ENCODE peak calls at places on chromosomes 16 and 17, in six cellular contexts. T, U, G, P, X and Z are unnamed samples.

GRCh38 chr17:1997146-1997586 is 28.0 kb downstream of the RTN4RL1 start:
- DNase-seq in G (no peak), P (no peak), U (peak; percentile 78), X (no peak), T (no peak), Z (peak; percentile 60)

GRCh38 chr17:50853781-50854180 is 12.4 kb downstream of the TOB1 start:
- DNase-seq in T (no peak), X (no peak), P (no peak), G (no peak), U (no peak), Z (no peak)

GRCh38 chr17:33014751-33015150 is 23.1 kb downstream of the SPACA3 start:
- DNase-seq in X (peak; percentile 14), G (no peak), T (no peak), P (no peak), U (peak; percentile 15), Z (peak; percentile 22)

GRCh38 chr17:45413498-45413923 is 19.2 kb downstream of the ARHGAP27 start:
- DNase-seq in U (peak; percentile 57), P (no peak), X (no peak), G (no peak), T (no peak), Z (no peak)

GRCh38 chr16:83681421-83681820 is 126.4 kb upstream of the HSBP1 start:
- DNase-seq in U (no peak), X (no peak), P (no peak), G (no peak), T (no peak), Z (no peak)

GRCh38 chr16:87414251-87414680 is 22.1 kb downstream of the MAP1LC3B start:
- DNase-seq in P (no peak), X (no peak), T (no peak), U (no peak), G (no peak), Z (no peak)

GRCh38 chr16:88322500-88322970 is 60.2 kb upstream of the ZNF469 start:
- DNase-seq in G (no peak), T (no peak), X (no peak), U (no peak), P (no peak), Z (no peak)

GRCh38 chr17:8488931-8489330 is 53.2 kb downstream of the NDEL1 start:
- DNase-seq in P (no peak), G (no peak), T (no peak), X (peak; percentile 98), U (no peak), Z (peak; percentile 47)

GRCh38 chr16:85878875-85879274 is 20.1 kb upstream of the IRF8 start:
- DNase-seq in X (peak; percentile 71), P (no peak), U (no peak), T (no peak), G (no peak), Z (no peak)

GRCh38 chr16:84879569-84880487 is 60.0 kb downstream of the CRISPLD2 start:
- DNase-seq in P (peak; percentile 95), X (no peak), G (no peak), U (no peak), T (no peak), Z (peak; percentile 42)

GRCh38 chr16:62909597-62909996 is 873.4 kb upstream of the CDH8 start:
- DNase-seq in U (no peak), G (no peak), X (no peak), P (no peak), T (no peak), Z (no peak)

GRCh38 chr16:73713301-73713700 is 583.3 kb upstream of the PSMD7 start:
- DNase-seq in P (no peak), T (no peak), U (no peak), X (no peak), G (no peak), Z (no peak)

GRCh38 chr17:62801553-62801952 is 6.6 kb downstream of the MARCHF10 start:
- DNase-seq in G (no peak), T (no peak), X (peak; percentile 36), P (no peak), U (no peak), Z (no peak)

GRCh38 chr16:9797306-9797705 is 384.9 kb downstream of the GRIN2A start:
- DNase-seq in X (no peak), T (no peak), P (no peak), U (peak; percentile 13), G (no peak), Z (no peak)

GRCh38 chr16:16051132-16051531 is 101.7 kb downstream of the ABCC1 start:
- DNase-seq in G (no peak), T (no peak), P (no peak), X (no peak), U (no peak), Z (no peak)

GRCh38 chr16:46743232-46743719 is 4.9 kb downstream of the MYLK3 start:
- DNase-seq in U (peak; percentile 33), G (no peak), P (peak; percentile 85), X (peak; percentile 28), T (no peak), Z (no peak)

GRCh38 chr17:28745052-28745776 is 1.4 kb downstream of the TRAF4 start:
- DNase-seq in G (no peak), U (peak; percentile 90), P (peak; percentile 35), X (peak; percentile 47), T (no peak), Z (no peak)

GRCh38 chr17:1764274-1764673 is 2.4 kb downstream of the SERPINF1 start:
- DNase-seq in G (no peak), T (no peak), P (no peak), X (peak; percentile 87), U (no peak), Z (no peak)

GRCh38 chr17:62165378-62165722 is 100.3 kb upstream of the MED13 start:
- DNase-seq in G (peak; percentile 5), X (no peak), P (no peak), U (peak; percentile 56), T (no peak), Z (no peak)

GRCh38 chr17:81438688-81439087 is 43.4 kb downstream of the BAHCC1 start:
- DNase-seq in U (no peak), X (no peak), P (no peak), G (no peak), T (no peak), Z (no peak)

GRCh38 chr17:65204001-65204400 is 66.8 kb downstream of the RGS9 start:
- DNase-seq in U (no peak), G (no peak), T (no peak), X (no peak), P (no peak), Z (no peak)

GRCh38 chr17:65202833-65203571 is 65.8 kb downstream of the RGS9 start:
- DNase-seq in X (no peak), T (no peak), G (no peak), P (no peak), U (peak; percentile 82), Z (no peak)

GRCh38 chr17:65205655-65206054 is 68.5 kb downstream of the RGS9 start:
- DNase-seq in X (no peak), U (no peak), P (no peak), T (no peak), G (no peak), Z (no peak)

DNA sequence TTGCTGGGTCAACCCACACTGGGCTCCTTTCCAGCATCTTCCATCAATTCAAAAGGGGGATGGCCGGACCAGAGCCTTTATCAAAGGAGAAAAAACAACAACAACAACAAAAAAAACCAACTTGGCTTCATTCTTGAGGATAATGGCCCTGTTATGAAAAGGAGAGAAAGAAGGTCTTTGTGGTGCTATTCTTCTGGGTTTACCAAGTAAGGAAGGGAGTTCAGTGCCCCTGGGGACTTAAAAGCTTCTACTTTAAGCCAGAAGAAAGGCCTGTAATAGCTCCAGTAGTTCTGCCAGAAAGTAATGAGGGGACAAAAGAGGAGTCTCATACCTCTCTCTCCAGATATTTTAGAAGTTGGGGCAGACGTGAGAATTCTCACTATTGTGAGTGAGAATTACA is 71.6 kb downstream of the RGS9 start:
- DNase-seq in U (no peak), X (no peak), G (no peak), P (no peak), T (no peak), Z (no peak)
- TF ChIP-seq BHLHE40 in U (no peak), X (no peak), G (no peak), P (no peak), T (no peak), Z (no peak)

DNA sequence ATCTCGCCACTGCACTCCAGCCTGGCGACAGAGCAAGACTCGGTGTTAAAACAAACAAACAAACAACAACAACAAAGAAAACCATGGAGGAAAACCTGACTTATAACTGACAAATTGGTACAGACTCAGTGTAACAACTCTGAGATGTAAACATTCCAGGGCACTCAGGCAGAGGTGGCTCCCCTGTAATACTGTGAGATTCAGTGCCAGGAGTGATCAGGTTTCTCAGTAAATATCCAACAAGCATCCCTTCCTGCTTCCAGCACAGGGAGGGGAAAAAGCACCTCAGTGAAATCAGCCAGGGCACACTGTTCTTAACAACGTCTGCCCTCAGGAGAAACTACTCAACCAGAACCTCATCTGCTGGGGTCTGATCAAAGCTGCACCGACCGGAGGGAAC is 52.4 kb downstream of the AMFR start:
- DNase-seq in X (peak; percentile 34), T (no peak), P (no peak), U (no peak), G (no peak), Z (no peak)
- TF ChIP-seq BHLHE40 in X (no peak), T (no peak), P (no peak), U (no peak), G (no peak), Z (no peak)

GRCh38 chr17:71548540-71549190 is 572.2 kb upstream of the SOX9 start:
- DNase-seq in P (no peak), X (peak; percentile 11), G (no peak), T (no peak), U (no peak), Z (no peak)
- TF ChIP-seq BHLHE40 in P (no peak), X (no peak), G (no peak), T (no peak), U (no peak), Z (no peak)

GRCh38 chr17:48555616-48556533 is 11.0 kb upstream of the HOXB2 start:
- DNase-seq in U (no peak), G (no peak), X (peak; percentile 63), T (peak; percentile 52), P (peak; percentile 82), Z (peak; percentile 83)
- TF ChIP-seq BHLHE40 in U (no peak), G (no peak), X (no peak), T (no peak), P (no peak), Z (no peak)

GRCh38 chr17:73560661-73561060 is 83.6 kb downstream of the SDK2 start:
- DNase-seq in P (peak; percentile 26), G (no peak), U (peak; percentile 16), T (no peak), X (no peak), Z (peak; percentile 32)
- TF ChIP-seq BHLHE40 in P (no peak), G (no peak), U (no peak), T (no peak), X (no peak), Z (no peak)

GRCh38 chr17:48051706-48052486 is 3.7 kb downstream of the NFE2L1 start:
- DNase-seq in P (peak; percentile 47), X (peak; percentile 68), U (peak; percentile 85), T (no peak), G (no peak), Z (peak; percentile 52)

GRCh38 chr17:48048321-48049140 is at the start of gene NFE2L1:
- DNase-seq in X (peak; percentile 90), U (peak; percentile 91), P (peak; percentile 83), T (peak; percentile 71), G (peak; percentile 59), Z (peak; percentile 86)

GRCh38 chr17:48052956-48053757 is 5.0 kb downstream of the NFE2L1 start:
- DNase-seq in T (peak; percentile 37), P (peak; percentile 32), X (peak; percentile 40), G (no peak), U (peak; percentile 77), Z (no peak)

GRCh38 chr17:48053758-48054237 is 5.6 kb downstream of the NFE2L1 start:
- DNase-seq in T (no peak), X (no peak), P (no peak), G (no peak), U (no peak), Z (no peak)

GRCh38 chr17:48051278-48051677 is 3.1 kb downstream of the NFE2L1 start:
- DNase-seq in G (no peak), X (no peak), P (no peak), U (no peak), T (no peak), Z (no peak)
- TF ChIP-seq BHLHE40 in G (no peak), X (no peak), P (no peak), U (no peak), T (no peak), Z (no peak)